ENCODE peak calls at places on chromosomes 3 and 15, in nine cellular contexts. One of them, this sample, is unnamed.

GRCh38 chr15:31273258-31273941 is 53.2 kb upstream of the KLF13 start:
- DNase-seq in activated gamma-delta T cell treated with Interleukin-2 at 50 U/mL for 16 hours: no peak
- DNase-seq in neuronal stem cell: no peak
- DNase-seq in pancreas: no peak
- DNase-seq in NB4: peak
- DNase-seq in AML-193: no peak
- DNase-seq in stimulated activated CD4-positive, alpha-beta T cell treated with anti-CD3 and anti-CD28 coated beads, Interleukin-15, amount 100 ng/mL, for 24 hours: no peak
- DNase-seq in central memory CD4-positive, alpha-beta T cell: no peak
- DNase-seq in effector memory CD8-positive, alpha-beta T cell: no peak
- DNase-seq in this sample: no peak

GRCh38 chr3:55180936-55181535 is 253.2 kb upstream of the LRTM1 start:
- DNase-seq in central memory CD4-positive, alpha-beta T cell: no peak
- DNase-seq in neuronal stem cell: no peak
- DNase-seq in activated gamma-delta T cell treated with Interleukin-2 at 50 U/mL for 16 hours: no peak
- DNase-seq in AML-193: peak
- DNase-seq in effector memory CD8-positive, alpha-beta T cell: no peak
- DNase-seq in pancreas: no peak
- DNase-seq in NB4: peak
- DNase-seq in stimulated activated CD4-positive, alpha-beta T cell treated with anti-CD3 and anti-CD28 coated beads, Interleukin-15, amount 100 ng/mL, for 24 hours: peak
- DNase-seq in this sample: no peak

GRCh38 chr15:22992026-22992331 is 11.8 kb upstream of the CYFIP1 start:
- DNase-seq in effector memory CD8-positive, alpha-beta T cell: no peak
- DNase-seq in pancreas: no peak
- DNase-seq in activated gamma-delta T cell treated with Interleukin-2 at 50 U/mL for 16 hours: no peak
- DNase-seq in stimulated activated CD4-positive, alpha-beta T cell treated with anti-CD3 and anti-CD28 coated beads, Interleukin-15, amount 100 ng/mL, for 24 hours: no peak
- DNase-seq in central memory CD4-positive, alpha-beta T cell: no peak
- DNase-seq in neuronal stem cell: no peak
- DNase-seq in AML-193: no peak
- DNase-seq in NB4: no peak
- DNase-seq in this sample: no peak

GRCh38 chr15:80507638-80508316 is 103.6 kb downstream of the ARNT2 start:
- DNase-seq in AML-193: no peak
- DNase-seq in central memory CD4-positive, alpha-beta T cell: no peak
- DNase-seq in stimulated activated CD4-positive, alpha-beta T cell treated with anti-CD3 and anti-CD28 coated beads, Interleukin-15, amount 100 ng/mL, for 24 hours: no peak
- DNase-seq in effector memory CD8-positive, alpha-beta T cell: no peak
- DNase-seq in pancreas: no peak
- DNase-seq in NB4: no peak
- DNase-seq in neuronal stem cell: no peak
- DNase-seq in activated gamma-delta T cell treated with Interleukin-2 at 50 U/mL for 16 hours: no peak
- DNase-seq in this sample: no peak

GRCh38 chr3:61928020-61928419 is 366.6 kb downstream of the PTPRG start:
- DNase-seq in stimulated activated CD4-positive, alpha-beta T cell treated with anti-CD3 and anti-CD28 coated beads, Interleukin-15, amount 100 ng/mL, for 24 hours: no peak
- DNase-seq in effector memory CD8-positive, alpha-beta T cell: no peak
- DNase-seq in neuronal stem cell: no peak
- DNase-seq in NB4: no peak
- DNase-seq in AML-193: no peak
- DNase-seq in central memory CD4-positive, alpha-beta T cell: no peak
- DNase-seq in activated gamma-delta T cell treated with Interleukin-2 at 50 U/mL for 16 hours: no peak
- DNase-seq in pancreas: no peak
- DNase-seq in this sample: no peak

GRCh38 chr3:32313723-32314473 is 75.4 kb downstream of the CMTM8 start:
- DNase-seq in pancreas: no peak
- DNase-seq in central memory CD4-positive, alpha-beta T cell: no peak
- DNase-seq in effector memory CD8-positive, alpha-beta T cell: no peak
- DNase-seq in activated gamma-delta T cell treated with Interleukin-2 at 50 U/mL for 16 hours: no peak
- DNase-seq in AML-193: no peak
- DNase-seq in stimulated activated CD4-positive, alpha-beta T cell treated with anti-CD3 and anti-CD28 coated beads, Interleukin-15, amount 100 ng/mL, for 24 hours: peak
- DNase-seq in neuronal stem cell: no peak
- DNase-seq in NB4: no peak
- DNase-seq in this sample: no peak

GRCh38 chr3:61060421-61060861 is 190.8 kb downstream of the FHIT start:
- DNase-seq in NB4: no peak
- DNase-seq in neuronal stem cell: no peak
- DNase-seq in pancreas: no peak
- DNase-seq in activated gamma-delta T cell treated with Interleukin-2 at 50 U/mL for 16 hours: no peak
- DNase-seq in central memory CD4-positive, alpha-beta T cell: no peak
- DNase-seq in AML-193: no peak
- DNase-seq in stimulated activated CD4-positive, alpha-beta T cell treated with anti-CD3 and anti-CD28 coated beads, Interleukin-15, amount 100 ng/mL, for 24 hours: no peak
- DNase-seq in effector memory CD8-positive, alpha-beta T cell: no peak
- DNase-seq in this sample: no peak

GRCh38 chr3:121152573-121152972 is 244.6 kb downstream of the STXBP5L start:
- DNase-seq in pancreas: no peak
- DNase-seq in stimulated activated CD4-positive, alpha-beta T cell treated with anti-CD3 and anti-CD28 coated beads, Interleukin-15, amount 100 ng/mL, for 24 hours: no peak
- DNase-seq in AML-193: peak
- DNase-seq in activated gamma-delta T cell treated with Interleukin-2 at 50 U/mL for 16 hours: no peak
- DNase-seq in central memory CD4-positive, alpha-beta T cell: no peak
- DNase-seq in effector memory CD8-positive, alpha-beta T cell: no peak
- DNase-seq in NB4: peak
- DNase-seq in neuronal stem cell: no peak
- DNase-seq in this sample: no peak

GRCh38 chr15:80743189-80743833 is 35.9 kb upstream of the CEMIP start:
- DNase-seq in activated gamma-delta T cell treated with Interleukin-2 at 50 U/mL for 16 hours: no peak
- DNase-seq in central memory CD4-positive, alpha-beta T cell: no peak
- DNase-seq in stimulated activated CD4-positive, alpha-beta T cell treated with anti-CD3 and anti-CD28 coated beads, Interleukin-15, amount 100 ng/mL, for 24 hours: no peak
- DNase-seq in effector memory CD8-positive, alpha-beta T cell: no peak
- DNase-seq in pancreas: no peak
- DNase-seq in NB4: no peak
- DNase-seq in AML-193: no peak
- DNase-seq in neuronal stem cell: no peak
- DNase-seq in this sample: no peak

GRCh38 chr15:66820474-66821258 is 118.6 kb downstream of the SMAD6 start:
- DNase-seq in effector memory CD8-positive, alpha-beta T cell: no peak
- DNase-seq in neuronal stem cell: no peak
- DNase-seq in pancreas: peak
- DNase-seq in NB4: no peak
- DNase-seq in activated gamma-delta T cell treated with Interleukin-2 at 50 U/mL for 16 hours: no peak
- DNase-seq in central memory CD4-positive, alpha-beta T cell: no peak
- DNase-seq in AML-193: no peak
- DNase-seq in stimulated activated CD4-positive, alpha-beta T cell treated with anti-CD3 and anti-CD28 coated beads, Interleukin-15, amount 100 ng/mL, for 24 hours: no peak
- DNase-seq in this sample: no peak

GRCh38 chr15:60362318-60363023 is 35.3 kb downstream of the ANXA2 start:
- DNase-seq in neuronal stem cell: no peak
- DNase-seq in central memory CD4-positive, alpha-beta T cell: peak
- DNase-seq in pancreas: no peak
- DNase-seq in stimulated activated CD4-positive, alpha-beta T cell treated with anti-CD3 and anti-CD28 coated beads, Interleukin-15, amount 100 ng/mL, for 24 hours: peak
- DNase-seq in NB4: peak
- DNase-seq in effector memory CD8-positive, alpha-beta T cell: no peak
- DNase-seq in AML-193: no peak
- DNase-seq in activated gamma-delta T cell treated with Interleukin-2 at 50 U/mL for 16 hours: no peak
- DNase-seq in this sample: no peak

GRCh38 chr3:15271785-15272381 is 60.5 kb downstream of the SH3BP5 start:
- DNase-seq in stimulated activated CD4-positive, alpha-beta T cell treated with anti-CD3 and anti-CD28 coated beads, Interleukin-15, amount 100 ng/mL, for 24 hours: peak
- DNase-seq in effector memory CD8-positive, alpha-beta T cell: peak
- DNase-seq in neuronal stem cell: no peak
- DNase-seq in central memory CD4-positive, alpha-beta T cell: peak
- DNase-seq in activated gamma-delta T cell treated with Interleukin-2 at 50 U/mL for 16 hours: peak
- DNase-seq in NB4: peak
- DNase-seq in AML-193: peak
- DNase-seq in pancreas: no peak
- DNase-seq in this sample: peak

GRCh38 chr3:151096697-151097096 is 11.2 kb downstream of the MED12L start:
- DNase-seq in neuronal stem cell: no peak
- DNase-seq in central memory CD4-positive, alpha-beta T cell: no peak
- DNase-seq in NB4: no peak
- DNase-seq in AML-193: no peak
- DNase-seq in activated gamma-delta T cell treated with Interleukin-2 at 50 U/mL for 16 hours: no peak
- DNase-seq in effector memory CD8-positive, alpha-beta T cell: peak
- DNase-seq in stimulated activated CD4-positive, alpha-beta T cell treated with anti-CD3 and anti-CD28 coated beads, Interleukin-15, amount 100 ng/mL, for 24 hours: no peak
- DNase-seq in pancreas: no peak
- DNase-seq in this sample: no peak

GRCh38 chr3:10505050-10505790 is at the start of gene ATP2B2:
- DNase-seq in effector memory CD8-positive, alpha-beta T cell: no peak
- DNase-seq in stimulated activated CD4-positive, alpha-beta T cell treated with anti-CD3 and anti-CD28 coated beads, Interleukin-15, amount 100 ng/mL, for 24 hours: peak
- DNase-seq in central memory CD4-positive, alpha-beta T cell: no peak
- DNase-seq in activated gamma-delta T cell treated with Interleukin-2 at 50 U/mL for 16 hours: peak
- DNase-seq in pancreas: no peak
- DNase-seq in NB4: no peak
- DNase-seq in AML-193: no peak
- DNase-seq in neuronal stem cell: peak
- DNase-seq in this sample: no peak

GRCh38 chr15:76183906-76184639 is 124.3 kb downstream of the TMEM266 start:
- DNase-seq in stimulated activated CD4-positive, alpha-beta T cell treated with anti-CD3 and anti-CD28 coated beads, Interleukin-15, amount 100 ng/mL, for 24 hours: no peak
- DNase-seq in activated gamma-delta T cell treated with Interleukin-2 at 50 U/mL for 16 hours: no peak
- DNase-seq in pancreas: no peak
- DNase-seq in central memory CD4-positive, alpha-beta T cell: no peak
- DNase-seq in effector memory CD8-positive, alpha-beta T cell: no peak
- DNase-seq in neuronal stem cell: peak
- DNase-seq in NB4: no peak
- DNase-seq in AML-193: no peak
- DNase-seq in this sample: no peak

GRCh38 chr3:183265713-183266417 is 12.8 kb downstream of the B3GNT5 start:
- DNase-seq in effector memory CD8-positive, alpha-beta T cell: no peak
- DNase-seq in stimulated activated CD4-positive, alpha-beta T cell treated with anti-CD3 and anti-CD28 coated beads, Interleukin-15, amount 100 ng/mL, for 24 hours: peak
- DNase-seq in AML-193: no peak
- DNase-seq in pancreas: no peak
- DNase-seq in activated gamma-delta T cell treated with Interleukin-2 at 50 U/mL for 16 hours: peak
- DNase-seq in NB4: peak
- DNase-seq in neuronal stem cell: no peak
- DNase-seq in central memory CD4-positive, alpha-beta T cell: no peak
- DNase-seq in this sample: no peak

GRCh38 chr15:62901916-62902554 is 140.5 kb upstream of the TPM1 start:
- DNase-seq in neuronal stem cell: no peak
- DNase-seq in stimulated activated CD4-positive, alpha-beta T cell treated with anti-CD3 and anti-CD28 coated beads, Interleukin-15, amount 100 ng/mL, for 24 hours: no peak
- DNase-seq in effector memory CD8-positive, alpha-beta T cell: no peak
- DNase-seq in activated gamma-delta T cell treated with Interleukin-2 at 50 U/mL for 16 hours: no peak
- DNase-seq in AML-193: no peak
- DNase-seq in central memory CD4-positive, alpha-beta T cell: no peak
- DNase-seq in pancreas: no peak
- DNase-seq in NB4: peak
- DNase-seq in this sample: no peak

GRCh38 chr3:171088496-171088895 is 62.0 kb upstream of the SLC2A2 start:
- DNase-seq in effector memory CD8-positive, alpha-beta T cell: no peak
- DNase-seq in NB4: no peak
- DNase-seq in central memory CD4-positive, alpha-beta T cell: no peak
- DNase-seq in AML-193: no peak
- DNase-seq in activated gamma-delta T cell treated with Interleukin-2 at 50 U/mL for 16 hours: no peak
- DNase-seq in pancreas: no peak
- DNase-seq in stimulated activated CD4-positive, alpha-beta T cell treated with anti-CD3 and anti-CD28 coated beads, Interleukin-15, amount 100 ng/mL, for 24 hours: no peak
- DNase-seq in neuronal stem cell: no peak
- DNase-seq in this sample: no peak

This sample was measured in GM12892.